ENCODE peak calls at places on chromosomes 11 and 22, in eight cellular contexts. One of them, this sample, is unnamed.
A peak's percentile ranks its signal among the peaks of the same experiment; 100 is the strongest.

GRCh38 chr11:69914286-69915150 is 95.3 kb upstream of the FGF3 start:
- DNase-seq in lung microvascular endothelial cell: no peak
- DNase-seq in HepG2: no peak
- DNase-seq in ELR: no peak
- DNase-seq in NCI-H2029 treated with DMSO at 0.1 percent for 48 hours: no peak
- DNase-seq in activated naive CD4-positive, alpha-beta T cell treated with anti-CD3 and anti-CD28 coated beads, Interleukin-2, amount 50 U/mL, for 16 hours: peak; percentile 3
- DNase-seq in substantia nigra: no peak
- DNase-seq in SK-MEL-5: no peak
- DNase-seq in this sample: no peak

GRCh38 chr11:14645247-14645912 is 1.8 kb downstream of the PDE3B start:
- DNase-seq in lung microvascular endothelial cell: peak; percentile 7
- DNase-seq in SK-MEL-5: peak; percentile 18
- DNase-seq in HepG2: peak; percentile 28
- DNase-seq in activated naive CD4-positive, alpha-beta T cell treated with anti-CD3 and anti-CD28 coated beads, Interleukin-2, amount 50 U/mL, for 16 hours: no peak
- DNase-seq in ELR: peak; percentile 48
- DNase-seq in NCI-H2029 treated with DMSO at 0.1 percent for 48 hours: no peak
- DNase-seq in substantia nigra: no peak
- DNase-seq in this sample: no peak

GRCh38 chr11:107050126-107050525 is 31.9 kb upstream of the GUCY1A2 start:
- DNase-seq in substantia nigra: no peak
- DNase-seq in lung microvascular endothelial cell: no peak
- DNase-seq in ELR: peak; percentile 24
- DNase-seq in SK-MEL-5: no peak
- DNase-seq in HepG2: no peak
- DNase-seq in NCI-H2029 treated with DMSO at 0.1 percent for 48 hours: no peak
- DNase-seq in activated naive CD4-positive, alpha-beta T cell treated with anti-CD3 and anti-CD28 coated beads, Interleukin-2, amount 50 U/mL, for 16 hours: no peak
- DNase-seq in this sample: no peak

GRCh38 chr11:57597461-57597892 is at the start of gene SERPING1:
- DNase-seq in lung microvascular endothelial cell: no peak
- DNase-seq in HepG2: no peak
- DNase-seq in ELR: no peak
- DNase-seq in NCI-H2029 treated with DMSO at 0.1 percent for 48 hours: no peak
- DNase-seq in substantia nigra: peak; percentile 37
- DNase-seq in SK-MEL-5: no peak
- DNase-seq in activated naive CD4-positive, alpha-beta T cell treated with anti-CD3 and anti-CD28 coated beads, Interleukin-2, amount 50 U/mL, for 16 hours: no peak
- DNase-seq in this sample: no peak

GRCh38 chr11:35617687-35618496 is at the start of gene FJX1:
- DNase-seq in substantia nigra: peak; percentile 61
- DNase-seq in activated naive CD4-positive, alpha-beta T cell treated with anti-CD3 and anti-CD28 coated beads, Interleukin-2, amount 50 U/mL, for 16 hours: peak; percentile 25
- DNase-seq in lung microvascular endothelial cell: peak; percentile 81
- DNase-seq in NCI-H2029 treated with DMSO at 0.1 percent for 48 hours: no peak
- DNase-seq in HepG2: peak; percentile 17
- DNase-seq in SK-MEL-5: peak; percentile 64
- DNase-seq in ELR: peak; percentile 97
- DNase-seq in this sample: no peak

GRCh38 chr11:33168605-33169240 is 7.4 kb upstream of the CSTF3 start:
- DNase-seq in SK-MEL-5: peak; percentile 81
- DNase-seq in activated naive CD4-positive, alpha-beta T cell treated with anti-CD3 and anti-CD28 coated beads, Interleukin-2, amount 50 U/mL, for 16 hours: no peak
- DNase-seq in lung microvascular endothelial cell: no peak
- DNase-seq in ELR: no peak
- DNase-seq in NCI-H2029 treated with DMSO at 0.1 percent for 48 hours: no peak
- DNase-seq in HepG2: no peak
- DNase-seq in substantia nigra: no peak
- DNase-seq in this sample: no peak

GRCh38 chr11:117064275-117064674 is 34.0 kb downstream of the SIK3 start:
- DNase-seq in NCI-H2029 treated with DMSO at 0.1 percent for 48 hours: no peak
- DNase-seq in substantia nigra: no peak
- DNase-seq in HepG2: no peak
- DNase-seq in SK-MEL-5: no peak
- DNase-seq in activated naive CD4-positive, alpha-beta T cell treated with anti-CD3 and anti-CD28 coated beads, Interleukin-2, amount 50 U/mL, for 16 hours: no peak
- DNase-seq in lung microvascular endothelial cell: no peak
- DNase-seq in ELR: peak; percentile 57
- DNase-seq in this sample: no peak

GRCh38 chr11:45259607-45260006 is 26.5 kb downstream of the SYT13 start:
- DNase-seq in SK-MEL-5: no peak
- DNase-seq in HepG2: peak; percentile 51
- DNase-seq in substantia nigra: no peak
- DNase-seq in ELR: peak; percentile 17
- DNase-seq in NCI-H2029 treated with DMSO at 0.1 percent for 48 hours: no peak
- DNase-seq in lung microvascular endothelial cell: no peak
- DNase-seq in activated naive CD4-positive, alpha-beta T cell treated with anti-CD3 and anti-CD28 coated beads, Interleukin-2, amount 50 U/mL, for 16 hours: no peak
- DNase-seq in this sample: no peak

GRCh38 chr11:75678620-75679259 is 9.9 kb upstream of the MAP6 start:
- DNase-seq in HepG2: no peak
- DNase-seq in activated naive CD4-positive, alpha-beta T cell treated with anti-CD3 and anti-CD28 coated beads, Interleukin-2, amount 50 U/mL, for 16 hours: no peak
- DNase-seq in NCI-H2029 treated with DMSO at 0.1 percent for 48 hours: no peak
- DNase-seq in ELR: no peak
- DNase-seq in SK-MEL-5: no peak
- DNase-seq in lung microvascular endothelial cell: no peak
- DNase-seq in substantia nigra: no peak
- DNase-seq in this sample: no peak

GRCh38 chr11:121253951-121254350 is 38.6 kb upstream of the SC5D start:
- DNase-seq in HepG2: no peak
- DNase-seq in ELR: no peak
- DNase-seq in activated naive CD4-positive, alpha-beta T cell treated with anti-CD3 and anti-CD28 coated beads, Interleukin-2, amount 50 U/mL, for 16 hours: no peak
- DNase-seq in lung microvascular endothelial cell: no peak
- DNase-seq in NCI-H2029 treated with DMSO at 0.1 percent for 48 hours: peak; percentile 55
- DNase-seq in substantia nigra: no peak
- DNase-seq in SK-MEL-5: no peak
- DNase-seq in this sample: no peak

GRCh38 chr22:28799834-28800307 is 498 bp downstream of the XBP1 start:
- DNase-seq in NCI-H2029 treated with DMSO at 0.1 percent for 48 hours: no peak
- DNase-seq in ELR: peak; percentile 71
- DNase-seq in lung microvascular endothelial cell: peak; percentile 86
- DNase-seq in HepG2: no peak
- DNase-seq in activated naive CD4-positive, alpha-beta T cell treated with anti-CD3 and anti-CD28 coated beads, Interleukin-2, amount 50 U/mL, for 16 hours: no peak
- DNase-seq in SK-MEL-5: peak; percentile 51
- DNase-seq in substantia nigra: peak; percentile 55
- DNase-seq in this sample: no peak

GRCh38 chr11:61742391-61742790 is 10.0 kb upstream of the MYRF start:
- DNase-seq in NCI-H2029 treated with DMSO at 0.1 percent for 48 hours: no peak
- DNase-seq in activated naive CD4-positive, alpha-beta T cell treated with anti-CD3 and anti-CD28 coated beads, Interleukin-2, amount 50 U/mL, for 16 hours: no peak
- DNase-seq in SK-MEL-5: no peak
- DNase-seq in substantia nigra: no peak
- DNase-seq in ELR: no peak
- DNase-seq in lung microvascular endothelial cell: no peak
- DNase-seq in HepG2: no peak
- DNase-seq in this sample: no peak

GRCh38 chr11:34915136-34916013 is 804 bp downstream of the APIP start:
- DNase-seq in lung microvascular endothelial cell: peak; percentile 35
- DNase-seq in NCI-H2029 treated with DMSO at 0.1 percent for 48 hours: peak; percentile 51
- DNase-seq in ELR: no peak
- DNase-seq in substantia nigra: peak; percentile 28
- DNase-seq in HepG2: no peak
- DNase-seq in SK-MEL-5: peak; percentile 29
- DNase-seq in activated naive CD4-positive, alpha-beta T cell treated with anti-CD3 and anti-CD28 coated beads, Interleukin-2, amount 50 U/mL, for 16 hours: no peak
- DNase-seq in this sample: no peak

GRCh38 chr11:76620471-76620870 is 50.1 kb downstream of the LRRC32 start:
- DNase-seq in activated naive CD4-positive, alpha-beta T cell treated with anti-CD3 and anti-CD28 coated beads, Interleukin-2, amount 50 U/mL, for 16 hours: no peak
- DNase-seq in substantia nigra: no peak
- DNase-seq in NCI-H2029 treated with DMSO at 0.1 percent for 48 hours: no peak
- DNase-seq in HepG2: no peak
- DNase-seq in ELR: peak; percentile 55
- DNase-seq in SK-MEL-5: no peak
- DNase-seq in lung microvascular endothelial cell: no peak
- DNase-seq in this sample: no peak

GRCh38 chr11:13010737-13011342 is 1.7 kb downstream of the RASSF10 start:
- DNase-seq in NCI-H2029 treated with DMSO at 0.1 percent for 48 hours: no peak
- DNase-seq in SK-MEL-5: no peak
- DNase-seq in activated naive CD4-positive, alpha-beta T cell treated with anti-CD3 and anti-CD28 coated beads, Interleukin-2, amount 50 U/mL, for 16 hours: no peak
- DNase-seq in substantia nigra: peak; percentile 4
- DNase-seq in lung microvascular endothelial cell: peak; percentile 54
- DNase-seq in ELR: no peak
- DNase-seq in HepG2: no peak
- DNase-seq in this sample: no peak

GRCh38 chr11:44138980-44139379 is 43.5 kb downstream of the EXT2 start:
- DNase-seq in HepG2: no peak
- DNase-seq in lung microvascular endothelial cell: no peak
- DNase-seq in NCI-H2029 treated with DMSO at 0.1 percent for 48 hours: no peak
- DNase-seq in ELR: no peak
- DNase-seq in SK-MEL-5: no peak
- DNase-seq in activated naive CD4-positive, alpha-beta T cell treated with anti-CD3 and anti-CD28 coated beads, Interleukin-2, amount 50 U/mL, for 16 hours: no peak
- DNase-seq in substantia nigra: no peak
- DNase-seq in this sample: no peak

GRCh38 chr11:104078250-104078649 is 41.8 kb downstream of the DDI1 start:
- DNase-seq in NCI-H2029 treated with DMSO at 0.1 percent for 48 hours: no peak
- DNase-seq in SK-MEL-5: no peak
- DNase-seq in substantia nigra: no peak
- DNase-seq in activated naive CD4-positive, alpha-beta T cell treated with anti-CD3 and anti-CD28 coated beads, Interleukin-2, amount 50 U/mL, for 16 hours: no peak
- DNase-seq in ELR: no peak
- DNase-seq in HepG2: no peak
- DNase-seq in lung microvascular endothelial cell: no peak
- DNase-seq in this sample: no peak

GRCh38 chr11:102611291-102611690 is 13.8 kb downstream of the MMP20 start:
- DNase-seq in lung microvascular endothelial cell: no peak
- DNase-seq in ELR: no peak
- DNase-seq in activated naive CD4-positive, alpha-beta T cell treated with anti-CD3 and anti-CD28 coated beads, Interleukin-2, amount 50 U/mL, for 16 hours: no peak
- DNase-seq in NCI-H2029 treated with DMSO at 0.1 percent for 48 hours: no peak
- DNase-seq in HepG2: no peak
- DNase-seq in SK-MEL-5: no peak
- DNase-seq in substantia nigra: no peak
- DNase-seq in this sample: no peak

GRCh38 chr11:130689222-130689908 is 226.9 kb downstream of the SNX19 start:
- DNase-seq in ELR: no peak
- DNase-seq in lung microvascular endothelial cell: no peak
- DNase-seq in substantia nigra: no peak
- DNase-seq in activated naive CD4-positive, alpha-beta T cell treated with anti-CD3 and anti-CD28 coated beads, Interleukin-2, amount 50 U/mL, for 16 hours: no peak
- DNase-seq in SK-MEL-5: no peak
- DNase-seq in NCI-H2029 treated with DMSO at 0.1 percent for 48 hours: no peak
- DNase-seq in HepG2: no peak
- DNase-seq in this sample: no peak

GRCh38 chr11:24793479-24793878 is 296.6 kb downstream of the LUZP2 start:
- DNase-seq in NCI-H2029 treated with DMSO at 0.1 percent for 48 hours: no peak
- DNase-seq in lung microvascular endothelial cell: no peak
- DNase-seq in ELR: no peak
- DNase-seq in HepG2: no peak
- DNase-seq in substantia nigra: no peak
- DNase-seq in SK-MEL-5: no peak
- DNase-seq in activated naive CD4-positive, alpha-beta T cell treated with anti-CD3 and anti-CD28 coated beads, Interleukin-2, amount 50 U/mL, for 16 hours: no peak
- DNase-seq in this sample: no peak

This sample was measured in LNCaP clone FGC.